ENCODE peak calls at places on chromosomes 5 and 9, in six cellular contexts. One of them, this sample, is unnamed.

GRCh38 chr9:78595200-78595945 is 298.4 kb downstream of the PSAT1 start:
- DNase-seq in IMR-90: peak; percentile 43
- DNase-seq in mesendoderm: no peak
- DNase-seq in neuronal stem cell: no peak
- DNase-seq in H1: no peak
- DNase-seq in mesenchymal stem cell: no peak
- DNase-seq in this sample: no peak

GRCh38 chr5:37570597-37570996 is 191.5 kb downstream of the WDR70 start:
- DNase-seq in IMR-90: no peak
- DNase-seq in mesendoderm: no peak
- DNase-seq in neuronal stem cell: no peak
- DNase-seq in H1: no peak
- DNase-seq in mesenchymal stem cell: no peak
- DNase-seq in this sample: no peak

GRCh38 chr5:149959406-149960236 is 937 bp upstream of the SLC26A2 start:
- DNase-seq in IMR-90: peak; percentile 58
- DNase-seq in mesendoderm: peak; percentile 81
- DNase-seq in neuronal stem cell: no peak
- DNase-seq in H1: no peak
- DNase-seq in mesenchymal stem cell: peak; percentile 93
- DNase-seq in this sample: peak; percentile 39

GRCh38 chr9:35673998-35674361 is 252 bp downstream of the CA9 start:
- DNase-seq in IMR-90: no peak
- DNase-seq in mesendoderm: no peak
- DNase-seq in neuronal stem cell: no peak
- DNase-seq in H1: no peak
- DNase-seq in mesenchymal stem cell: no peak
- DNase-seq in this sample: no peak

GRCh38 chr5:172383231-172383802 is 71.0 kb downstream of the SH3PXD2B start:
- DNase-seq in IMR-90: peak; percentile 81
- DNase-seq in mesendoderm: no peak
- DNase-seq in neuronal stem cell: no peak
- DNase-seq in H1: no peak
- DNase-seq in mesenchymal stem cell: peak; percentile 25
- DNase-seq in this sample: no peak

GRCh38 chr5:96431376-96432244 is 1.4 kb downstream of the PCSK1 start:
- DNase-seq in IMR-90: peak; percentile 35
- DNase-seq in mesendoderm: peak; percentile 64
- DNase-seq in neuronal stem cell: no peak
- DNase-seq in H1: no peak
- DNase-seq in mesenchymal stem cell: no peak
- DNase-seq in this sample: no peak

GRCh38 chr9:90698874-90699440 is 56.3 kb upstream of the DIRAS2 start:
- DNase-seq in IMR-90: no peak
- DNase-seq in mesendoderm: no peak
- DNase-seq in neuronal stem cell: no peak
- DNase-seq in H1: no peak
- DNase-seq in mesenchymal stem cell: no peak
- DNase-seq in this sample: no peak

GRCh38 chr9:120946259-120946658 is 19.7 kb upstream of the TRAF1 start:
- DNase-seq in IMR-90: peak; percentile 55
- DNase-seq in mesendoderm: no peak
- DNase-seq in neuronal stem cell: no peak
- DNase-seq in H1: no peak
- DNase-seq in mesenchymal stem cell: no peak
- DNase-seq in this sample: no peak

GRCh38 chr5:103674739-103675138 is 112.2 kb upstream of the NUDT12 start:
- DNase-seq in IMR-90: peak; percentile 17
- DNase-seq in mesendoderm: no peak
- DNase-seq in neuronal stem cell: no peak
- DNase-seq in H1: no peak
- DNase-seq in mesenchymal stem cell: no peak
- DNase-seq in this sample: no peak

GRCh38 chr9:89234636-89235035 is 56.0 kb upstream of the SHC3 start:
- DNase-seq in IMR-90: peak; percentile 13
- DNase-seq in mesendoderm: no peak
- DNase-seq in neuronal stem cell: no peak
- DNase-seq in H1: no peak
- DNase-seq in mesenchymal stem cell: no peak
- DNase-seq in this sample: peak; percentile 63

GRCh38 chr5:125848746-125849145 is 574.5 kb upstream of the GRAMD2B start:
- DNase-seq in IMR-90: no peak
- DNase-seq in mesendoderm: no peak
- DNase-seq in neuronal stem cell: no peak
- DNase-seq in H1: no peak
- DNase-seq in mesenchymal stem cell: no peak
- DNase-seq in this sample: no peak

GRCh38 chr5:180379355-180380070 is 26.4 kb upstream of the GFPT2 start:
- DNase-seq in IMR-90: no peak
- DNase-seq in mesendoderm: no peak
- DNase-seq in neuronal stem cell: no peak
- DNase-seq in H1: no peak
- DNase-seq in mesenchymal stem cell: no peak
- DNase-seq in this sample: no peak

GRCh38 chr9:34546102-34546833 is 23.5 kb upstream of the ENHO start:
- DNase-seq in IMR-90: no peak
- DNase-seq in mesendoderm: no peak
- DNase-seq in neuronal stem cell: no peak
- DNase-seq in H1: no peak
- DNase-seq in mesenchymal stem cell: no peak
- DNase-seq in this sample: no peak

GRCh38 chr5:119273391-119273839 is 82.4 kb upstream of the TNFAIP8 start:
- DNase-seq in IMR-90: no peak
- DNase-seq in mesendoderm: no peak
- DNase-seq in neuronal stem cell: no peak
- DNase-seq in H1: no peak
- DNase-seq in mesenchymal stem cell: no peak
- DNase-seq in this sample: no peak

GRCh38 chr5:100444961-100445360 is 90.2 kb upstream of the FAM174A start:
- DNase-seq in IMR-90: peak; percentile 23
- DNase-seq in mesendoderm: no peak
- DNase-seq in neuronal stem cell: no peak
- DNase-seq in H1: no peak
- DNase-seq in mesenchymal stem cell: peak; percentile 37
- DNase-seq in this sample: no peak

GRCh38 chr5:126998201-126998631 is 32.1 kb downstream of the MARCHF3 start:
- DNase-seq in IMR-90: peak; percentile 63
- DNase-seq in mesendoderm: peak; percentile 34
- DNase-seq in neuronal stem cell: no peak
- DNase-seq in H1: no peak
- DNase-seq in mesenchymal stem cell: peak; percentile 15
- DNase-seq in this sample: no peak

GRCh38 chr5:119570935-119571334 is 58.4 kb upstream of the FAM170A start:
- DNase-seq in IMR-90: no peak
- DNase-seq in mesendoderm: no peak
- DNase-seq in neuronal stem cell: no peak
- DNase-seq in H1: no peak
- DNase-seq in mesenchymal stem cell: no peak
- DNase-seq in this sample: no peak

GRCh38 chr5:148962761-148963324 is 100.0 kb downstream of the SH3TC2 start:
- DNase-seq in IMR-90: no peak
- DNase-seq in mesendoderm: no peak
- DNase-seq in neuronal stem cell: no peak
- DNase-seq in H1: no peak
- DNase-seq in mesenchymal stem cell: no peak
- DNase-seq in this sample: no peak

GRCh38 chr5:146867996-146868708 is 10.4 kb downstream of the PPP2R2B start:
- DNase-seq in IMR-90: no peak
- DNase-seq in mesendoderm: no peak
- DNase-seq in neuronal stem cell: no peak
- DNase-seq in H1: no peak
- DNase-seq in mesenchymal stem cell: no peak
- DNase-seq in this sample: no peak

GRCh38 chr9:16074962-16075361 is 522.1 kb downstream of the CCDC171 start:
- DNase-seq in IMR-90: peak; percentile 71
- DNase-seq in mesendoderm: no peak
- DNase-seq in neuronal stem cell: no peak
- DNase-seq in H1: no peak
- DNase-seq in mesenchymal stem cell: no peak
- DNase-seq in this sample: no peak

GRCh38 chr5:156475831-156476551 is 149.0 kb downstream of the SGCD start:
- DNase-seq in IMR-90: peak; percentile 98
- DNase-seq in mesendoderm: peak; percentile 87
- DNase-seq in neuronal stem cell: peak; percentile 27
- DNase-seq in H1: peak; percentile 15
- DNase-seq in mesenchymal stem cell: peak; percentile 94
- DNase-seq in this sample: peak; percentile 43

GRCh38 chr5:998975-999501 is 9.6 kb upstream of the NKD2 start:
- DNase-seq in IMR-90: no peak
- DNase-seq in mesendoderm: no peak
- DNase-seq in neuronal stem cell: no peak
- DNase-seq in H1: no peak
- DNase-seq in mesenchymal stem cell: peak; percentile 52
- DNase-seq in this sample: no peak

GRCh38 chr9:11340656-11341055 is 727.9 kb upstream of the PTPRD start:
- DNase-seq in IMR-90: no peak
- DNase-seq in mesendoderm: no peak
- DNase-seq in neuronal stem cell: no peak
- DNase-seq in H1: no peak
- DNase-seq in mesenchymal stem cell: peak; percentile 51
- DNase-seq in this sample: no peak
- H2BK15ac ChIP-seq in IMR-90: no peak overlapping the region
- H2BK15ac ChIP-seq in mesendoderm: no peak overlapping the region
- H2BK15ac ChIP-seq in neuronal stem cell: no peak overlapping the region
- H2BK15ac ChIP-seq in H1: no peak overlapping the region
- H2BK15ac ChIP-seq in mesenchymal stem cell: no peak overlapping the region
- H2BK15ac ChIP-seq in this sample: no peak overlapping the region

GRCh38 chr5:135826994-135827671 is 7.3 kb upstream of the SLC25A48 start:
- DNase-seq in IMR-90: no peak
- DNase-seq in mesendoderm: no peak
- DNase-seq in neuronal stem cell: no peak
- DNase-seq in H1: no peak
- DNase-seq in mesenchymal stem cell: no peak
- DNase-seq in this sample: no peak
- H2BK5ac ChIP-seq in IMR-90: no peak overlapping the region
- H2BK5ac ChIP-seq in mesendoderm: no peak overlapping the region
- H2BK5ac ChIP-seq in neuronal stem cell: no peak overlapping the region
- H2BK5ac ChIP-seq in H1: no peak overlapping the region
- H2BK5ac ChIP-seq in mesenchymal stem cell: no peak overlapping the region
- H2BK5ac ChIP-seq in this sample: no peak overlapping the region

GRCh38 chr9:126475933-126476555 is 137.7 kb upstream of the LMX1B start:
- DNase-seq in IMR-90: no peak
- DNase-seq in mesendoderm: peak; percentile 68
- DNase-seq in neuronal stem cell: no peak
- DNase-seq in H1: no peak
- DNase-seq in mesenchymal stem cell: no peak
- DNase-seq in this sample: no peak
- H2BK15ac ChIP-seq in IMR-90: no peak overlapping the region
- H2BK15ac ChIP-seq in mesendoderm: no peak overlapping the region
- H2BK15ac ChIP-seq in neuronal stem cell: no peak overlapping the region
- H2BK15ac ChIP-seq in H1: no peak overlapping the region
- H2BK15ac ChIP-seq in mesenchymal stem cell: no peak overlapping the region
- H2BK15ac ChIP-seq in this sample: no peak overlapping the region

GRCh38 chr5:122356868-122357267 is 44.8 kb downstream of the SNCAIP start:
- DNase-seq in IMR-90: no peak
- DNase-seq in mesendoderm: peak; percentile 16
- DNase-seq in neuronal stem cell: no peak
- DNase-seq in H1: no peak
- DNase-seq in mesenchymal stem cell: no peak
- DNase-seq in this sample: no peak
- H2BK5ac ChIP-seq in IMR-90: no peak overlapping the region
- H2BK5ac ChIP-seq in mesendoderm: no peak overlapping the region
- H2BK5ac ChIP-seq in neuronal stem cell: no peak overlapping the region
- H2BK5ac ChIP-seq in H1: no peak overlapping the region
- H2BK5ac ChIP-seq in mesenchymal stem cell: no peak overlapping the region
- H2BK5ac ChIP-seq in this sample: no peak overlapping the region

DNA sequence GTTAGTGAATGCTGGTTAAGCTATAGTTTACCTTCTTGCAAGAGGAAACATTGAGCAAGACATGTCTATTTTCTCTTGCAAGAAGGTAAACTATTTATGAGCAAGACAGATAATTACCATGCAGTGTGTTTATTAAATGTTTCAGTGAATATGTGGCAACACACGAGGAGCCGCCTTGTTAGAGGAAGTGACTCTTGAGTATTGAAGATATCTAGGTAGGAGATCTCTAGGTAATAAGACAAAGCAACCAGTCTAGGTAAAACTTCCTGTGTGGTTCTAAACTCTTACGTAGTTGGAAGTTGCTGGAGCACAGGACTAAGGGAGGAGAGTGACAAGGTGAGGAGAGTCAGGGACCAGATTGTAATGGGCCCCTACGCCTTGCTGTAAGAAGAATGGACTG is 16.8 kb downstream of the SKP2 start:
- DNase-seq in IMR-90: no peak
- DNase-seq in mesendoderm: no peak
- DNase-seq in neuronal stem cell: no peak
- DNase-seq in H1: no peak
- DNase-seq in mesenchymal stem cell: no peak
- DNase-seq in this sample: no peak
- H2BK15ac ChIP-seq in IMR-90: no peak overlapping the region
- H2BK15ac ChIP-seq in mesendoderm: no peak overlapping the region
- H2BK15ac ChIP-seq in neuronal stem cell: no peak overlapping the region
- H2BK15ac ChIP-seq in H1: no peak overlapping the region
- H2BK15ac ChIP-seq in mesenchymal stem cell: no peak overlapping the region
- H2BK15ac ChIP-seq in this sample: no peak overlapping the region

DNA sequence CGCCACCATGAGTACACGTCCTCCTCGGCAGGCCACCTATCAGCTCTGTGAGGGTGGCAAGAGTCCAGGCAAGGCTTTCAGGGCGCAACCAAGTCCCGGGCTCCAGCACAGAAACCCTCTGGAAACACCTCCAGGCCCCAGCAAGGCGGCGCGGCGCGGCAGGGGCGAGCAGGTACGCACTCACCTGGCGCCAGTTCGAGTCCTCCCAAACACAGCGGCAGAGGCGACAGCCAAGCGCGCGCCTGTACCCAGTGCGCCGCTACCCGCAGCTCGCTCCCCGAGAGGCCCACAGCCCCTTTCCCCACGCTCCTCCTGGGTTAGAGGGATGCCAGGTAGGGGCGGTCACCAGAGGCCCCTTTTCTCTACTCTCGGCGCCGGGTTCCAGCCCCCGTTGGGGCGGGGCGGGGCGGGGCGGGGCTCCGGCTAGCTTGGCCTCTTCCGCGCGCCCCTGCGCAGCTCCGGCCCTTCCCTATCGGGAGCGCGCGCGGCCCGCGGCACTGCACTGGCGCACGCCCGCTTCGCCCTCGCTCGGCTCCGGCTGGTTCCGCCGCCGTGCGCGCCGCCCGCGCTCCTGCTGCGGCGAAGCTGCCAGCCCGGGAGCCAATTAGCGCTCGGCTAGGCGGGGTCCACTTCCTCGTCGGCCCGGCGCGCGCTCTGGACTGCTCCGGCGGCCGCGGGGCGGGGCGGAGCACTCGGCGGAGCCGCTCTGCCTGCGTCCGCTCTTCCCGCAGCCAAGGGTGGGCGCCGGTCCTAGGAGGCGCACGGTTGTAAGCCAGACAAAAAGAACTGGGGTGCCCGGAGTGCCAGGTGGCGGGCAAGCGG is at the start of the genes NMRK1 and OSTF1:
- DNase-seq in IMR-90: peak; percentile 96
- DNase-seq in mesendoderm: peak; percentile 98
- DNase-seq in neuronal stem cell: peak; percentile 94
- DNase-seq in H1: peak; percentile 81
- DNase-seq in mesenchymal stem cell: peak; percentile 96
- DNase-seq in this sample: peak; percentile 96
- H2BK5ac ChIP-seq in IMR-90: peak within 1 kb of the TSS; percentile 65
- H2BK5ac ChIP-seq in mesendoderm: peak within 1 kb of the TSS; percentile 89
- H2BK5ac ChIP-seq in neuronal stem cell: no peak within 1 kb of the TSS
- H2BK5ac ChIP-seq in H1: peak within 1 kb of the TSS; percentile 91
- H2BK5ac ChIP-seq in mesenchymal stem cell: peak within 1 kb of the TSS; percentile 81
- H2BK5ac ChIP-seq in this sample: no peak within 1 kb of the TSS

This sample was measured in H9.